ENCODE peak calls at places on chromosomes 12 and 14, in seven cellular contexts. I is SK-N-SH; G is small intestine; R is GM23248; W is mucosa of descending colon; S is CD8-positive, alpha-beta memory T cell; U is OCI-LY7. E is an unnamed sample.
A peak's percentile ranks its signal among the peaks of the same experiment; 100 is the strongest.

GRCh38 chr12:91155990-91156389 is 26.6 kb downstream of the DCN start:
- DNase-seq in I (no peak), G (no peak), R (no peak), W (no peak), S (no peak), U (no peak), E (no peak)

GRCh38 chr12:13437541-13437940 is 241.0 kb downstream of the EMP1 start:
- DNase-seq in I (no peak), G (no peak), R (no peak), W (no peak), S (no peak), U (no peak), E (no peak)

GRCh38 chr12:91741932-91742331 is 403.7 kb downstream of the BTG1 start:
- DNase-seq in I (no peak), G (no peak), R (no peak), W (no peak), S (no peak), U (no peak), E (no peak)

GRCh38 chr12:70448371-70448770 is 82.3 kb downstream of the KCNMB4 start:
- DNase-seq in I (no peak), G (no peak), R (peak; percentile 8), W (no peak), S (no peak), U (no peak), E (no peak)

GRCh38 chr12:93766802-93767523 is 89.8 kb downstream of the CRADD start:
- DNase-seq in I (peak; percentile 41), G (peak; percentile 71), R (peak; percentile 83), W (peak; percentile 59), S (peak; percentile 6), U (no peak), E (no peak)

GRCh38 chr12:132986885-132987225 is 688 bp downstream of the ZNF26 start:
- DNase-seq in I (no peak), G (peak; percentile 0), R (peak; percentile 69), W (no peak), S (no peak), U (peak; percentile 10), E (no peak)

GRCh38 chr14:71143391-71144290 is 236.4 kb downstream of the PCNX1 start:
- DNase-seq in I (no peak), G (peak; percentile 90), R (peak; percentile 77), W (no peak), S (peak; percentile 69), U (no peak), E (no peak)

GRCh38 chr12:27822076-27822712 is 42.2 kb upstream of the MANSC4 start:
- DNase-seq in I (no peak), G (no peak), R (peak; percentile 94), W (no peak), S (peak; percentile 66), U (peak; percentile 53), E (no peak)

GRCh38 chr14:33773205-33774030 is 177.5 kb downstream of the EGLN3 start:
- DNase-seq in I (no peak), G (peak; percentile 22), R (no peak), W (no peak), S (no peak), U (peak; percentile 10), E (no peak)

GRCh38 chr12:30197392-30198047 is 413.8 kb upstream of the TMTC1 start:
- DNase-seq in I (no peak), G (no peak), R (peak; percentile 64), W (no peak), S (no peak), U (no peak), E (no peak)

GRCh38 chr14:69657961-69658360 is 46.6 kb downstream of the SUSD6 start:
- DNase-seq in I (no peak), G (peak; percentile 86), R (peak; percentile 73), W (peak; percentile 74), S (no peak), U (no peak), E (peak; percentile 72)

GRCh38 chr12:115398311-115398781 is 714.4 kb upstream of the TBX3 start:
- DNase-seq in I (peak; percentile 16), G (peak; percentile 85), R (no peak), W (peak; percentile 38), S (no peak), U (no peak), E (no peak)

GRCh38 chr14:37078131-37078530 is 94.3 kb downstream of the SLC25A21 start:
- DNase-seq in I (no peak), G (no peak), R (no peak), W (no peak), S (no peak), U (no peak), E (no peak)

GRCh38 chr12:110744176-110744575 is 1.5 kb upstream of the PPP1CC start:
- DNase-seq in I (no peak), G (no peak), R (peak; percentile 79), W (no peak), S (no peak), U (no peak), E (no peak)

GRCh38 chr12:131313635-131314034 is 359.9 kb downstream of the ADGRD1 start:
- DNase-seq in I (no peak), G (no peak), R (no peak), W (no peak), S (no peak), U (no peak), E (no peak)

GRCh38 chr14:70567791-70568190 is 32.7 kb downstream of the MED6 start:
- DNase-seq in I (peak; percentile 17), G (peak; percentile 40), R (peak; percentile 56), W (peak; percentile 38), S (no peak), U (peak; percentile 52), E (no peak)

GRCh38 chr14:79749051-79749450 is 462.3 kb downstream of the DIO2 start:
- DNase-seq in I (no peak), G (no peak), R (no peak), W (no peak), S (no peak), U (no peak), E (no peak)

GRCh38 chr12:65648461-65648860 is 175.8 kb upstream of the HMGA2 start:
- DNase-seq in I (no peak), G (no peak), R (peak; percentile 13), W (no peak), S (no peak), U (no peak), E (no peak)

GRCh38 chr14:89443002-89443660 is 26.1 kb upstream of the FOXN3 start:
- DNase-seq in I (no peak), G (no peak), R (peak; percentile 82), W (no peak), S (no peak), U (no peak), E (no peak)
- H3K4me1 ChIP-seq in I (peaks cover 8% of the 10 kb centered on the region), G (no peaks in the 10 kb centered on the region), R (peaks cover 20% of the 10 kb centered on the region), W (no peaks in the 10 kb centered on the region), S (peaks cover 40% of the 10 kb centered on the region), U (peaks cover 59% of the 10 kb centered on the region), E (no peaks in the 10 kb centered on the region)

GRCh38 chr12:101566318-101566717 is 28.5 kb upstream of the MYBPC1 start:
- DNase-seq in I (no peak), G (peak; percentile 5), R (no peak), W (no peak), S (no peak), U (no peak), E (no peak)
- H3K4me3 ChIP-seq in I (no peak overlapping the region), G (no peak overlapping the region), R (no peak overlapping the region), W (no peak overlapping the region), S (no peak overlapping the region), U (no peak overlapping the region), E (no peak overlapping the region)

GRCh38 chr14:65433157-65433556 is 20.6 kb downstream of the FUT8 start:
- DNase-seq in I (no peak), G (no peak), R (no peak), W (no peak), S (no peak), U (no peak), E (no peak)

GRCh38 chr14:65431951-65432350 is 19.4 kb downstream of the FUT8 start:
- DNase-seq in I (no peak), G (no peak), R (peak; percentile 54), W (no peak), S (no peak), U (no peak), E (no peak)

GRCh38 chr14:65432361-65432948 is 19.9 kb downstream of the FUT8 start:
- DNase-seq in I (no peak), G (no peak), R (no peak), W (no peak), S (no peak), U (no peak), E (no peak)

GRCh38 chr14:65429757-65430156 is 17.2 kb downstream of the FUT8 start:
- DNase-seq in I (no peak), G (no peak), R (no peak), W (no peak), S (no peak), U (no peak), E (no peak)

DNA sequence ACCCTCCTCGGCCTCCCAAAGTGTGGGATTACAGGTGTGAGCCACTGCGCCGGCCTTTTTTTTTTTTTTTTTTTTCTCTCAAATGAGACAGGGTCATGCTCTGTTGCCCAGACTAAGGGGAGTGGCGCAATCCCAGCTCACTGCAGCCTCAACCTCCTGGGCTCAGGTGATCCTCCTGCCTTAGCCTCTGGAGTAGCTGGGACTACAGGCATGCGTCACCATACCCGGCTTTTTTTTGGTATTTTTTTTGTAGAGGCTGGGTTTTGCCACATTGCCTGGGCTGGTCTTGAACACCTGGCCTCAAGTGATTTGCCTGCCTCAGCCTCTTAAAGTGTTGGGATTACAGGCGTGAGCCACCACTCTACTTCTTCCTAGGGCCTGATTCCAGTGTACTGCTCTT is 18.7 kb downstream of the FUT8 start:
- DNase-seq in I (no peak), G (no peak), R (no peak), W (no peak), S (no peak), U (no peak), E (no peak)
- H3K4me1 ChIP-seq in I (no peaks in the 10 kb centered on the region), G (no peaks in the 10 kb centered on the region), R (peaks cover 30% of the 10 kb centered on the region), W (no peaks in the 10 kb centered on the region), S (no peaks in the 10 kb centered on the region), U (peaks cover 44% of the 10 kb centered on the region), E (peaks cover 4% of the 10 kb centered on the region)

DNA sequence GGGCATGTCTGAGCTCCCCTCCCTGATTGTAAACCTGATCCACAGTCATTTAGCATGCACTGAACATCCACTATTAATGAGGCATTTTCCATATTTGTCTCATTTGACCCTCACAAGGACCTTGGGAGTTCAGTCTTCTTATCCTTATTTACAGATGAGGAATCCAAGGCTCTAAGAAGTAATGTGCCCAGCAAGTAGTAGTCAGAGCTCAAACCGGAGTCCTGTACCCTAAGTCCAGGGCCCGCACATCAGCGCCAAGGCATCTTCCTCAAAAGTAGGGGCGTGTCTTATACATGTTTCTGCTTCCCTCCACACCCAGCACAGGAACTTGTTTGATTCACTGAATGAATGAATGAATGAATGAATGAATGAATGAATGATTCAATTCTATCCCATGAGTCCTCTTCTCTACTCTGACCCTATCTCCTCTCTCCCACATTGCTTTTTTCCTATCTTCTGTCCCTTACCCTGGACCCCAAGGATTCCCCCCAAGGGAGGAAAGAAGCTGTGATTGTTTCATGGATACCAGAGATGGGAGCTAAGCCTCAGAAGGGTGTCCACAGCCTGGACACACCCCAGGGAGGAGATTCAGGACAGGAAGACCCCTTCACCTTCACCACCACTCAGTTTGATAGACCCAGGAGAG is 21.8 kb upstream of the KRT8 start:
- DNase-seq in I (no peak), G (peak; percentile 81), R (peak; percentile 20), W (no peak), S (no peak), U (no peak), E (no peak)
- H3K4me3 ChIP-seq in I (no peak overlapping the region), G (no peak overlapping the region), R (no peak overlapping the region), W (no peak overlapping the region), S (no peak overlapping the region), U (no peak overlapping the region), E (no peak overlapping the region)

DNA sequence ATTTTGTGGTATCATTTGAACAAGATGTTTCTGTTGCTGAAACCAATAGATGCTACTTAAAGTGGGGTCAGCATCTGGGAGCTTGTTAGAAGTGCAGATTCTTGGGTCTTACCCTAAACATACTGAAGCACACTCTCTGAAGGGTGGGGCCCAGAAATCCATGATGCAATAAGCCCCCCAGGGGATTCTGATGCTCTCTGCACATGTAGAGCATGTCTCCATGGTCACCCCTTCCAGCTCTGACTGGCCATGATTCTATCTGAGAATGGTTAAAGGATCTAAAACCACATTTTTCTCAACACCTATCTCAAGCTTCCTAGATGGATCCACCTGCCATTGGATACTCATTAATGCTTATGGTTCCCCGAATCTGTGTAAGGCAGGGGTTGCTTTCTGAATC is 20.4 kb downstream of the JDP2 start:
- DNase-seq in I (no peak), G (no peak), R (no peak), W (no peak), S (no peak), U (no peak), E (no peak)
- H3K4me1 ChIP-seq in I (peaks cover 11% of the 10 kb centered on the region), G (peaks cover 11% of the 10 kb centered on the region), R (peaks cover 68% of the 10 kb centered on the region), W (peaks cover 40% of the 10 kb centered on the region), S (no peaks in the 10 kb centered on the region), U (peaks cover 88% of the 10 kb centered on the region), E (peaks cover 26% of the 10 kb centered on the region)